ENCODE peak calls at places on chromosomes 12 and 14, in four cellular contexts. One of them, this sample, is unnamed.
A peak's percentile ranks its signal among the peaks of the same experiment; 100 is the strongest.

GRCh38 chr12:101738920-101739665 is at the start of gene SYCP3:
- DNase-seq in ovary: no peak
- DNase-seq in heart left ventricle: no peak
- DNase-seq in thyroid gland: no peak
- DNase-seq in this sample: no peak

GRCh38 chr12:65823481-65824313 is 586 bp upstream of the HMGA2 start:
- DNase-seq in ovary: peak; percentile 47
- DNase-seq in heart left ventricle: no peak
- DNase-seq in thyroid gland: peak; percentile 65
- DNase-seq in this sample: peak; percentile 29

GRCh38 chr14:102457491-102457890 is 52.1 kb downstream of the ANKRD9 start:
- DNase-seq in ovary: no peak
- DNase-seq in heart left ventricle: no peak
- DNase-seq in thyroid gland: no peak
- DNase-seq in this sample: no peak

GRCh38 chr12:53938276-53939140 is at the start of gene HOXC13:
- DNase-seq in ovary: peak; percentile 47
- DNase-seq in heart left ventricle: no peak
- DNase-seq in thyroid gland: peak; percentile 42
- DNase-seq in this sample: peak; percentile 23

GRCh38 chr12:85237320-85237719 is 42.7 kb upstream of the ALX1 start:
- DNase-seq in ovary: no peak
- DNase-seq in heart left ventricle: no peak
- DNase-seq in thyroid gland: no peak
- DNase-seq in this sample: no peak

GRCh38 chr14:96398921-96399320 is 7.0 kb downstream of the AK7 start:
- DNase-seq in ovary: no peak
- DNase-seq in heart left ventricle: no peak
- DNase-seq in thyroid gland: no peak
- DNase-seq in this sample: no peak

GRCh38 chr12:12704593-12705230 is 8.7 kb upstream of the GPR19 start:
- DNase-seq in ovary: peak; percentile 60
- DNase-seq in heart left ventricle: peak; percentile 37
- DNase-seq in thyroid gland: peak; percentile 69
- DNase-seq in this sample: peak; percentile 83

GRCh38 chr14:77320238-77320935 is at the start of gene POMT2:
- DNase-seq in ovary: peak; percentile 94
- DNase-seq in heart left ventricle: peak; percentile 96
- DNase-seq in thyroid gland: peak; percentile 95
- DNase-seq in this sample: peak; percentile 95

GRCh38 chr14:20681348-20682126 is 2.8 kb upstream of the RNASE4 start:
- DNase-seq in ovary: peak; percentile 82
- DNase-seq in heart left ventricle: peak; percentile 82
- DNase-seq in thyroid gland: peak; percentile 82
- DNase-seq in this sample: peak; percentile 97

GRCh38 chr14:92719421-92719820 is 29.0 kb downstream of the LGMN start:
- DNase-seq in ovary: no peak
- DNase-seq in heart left ventricle: no peak
- DNase-seq in thyroid gland: no peak
- DNase-seq in this sample: no peak

GRCh38 chr14:94043756-94044475 is 17.8 kb downstream of the OTUB2 start:
- DNase-seq in ovary: no peak
- DNase-seq in heart left ventricle: no peak
- DNase-seq in thyroid gland: no peak
- DNase-seq in this sample: no peak

GRCh38 chr12:114096461-114096860 is 130.3 kb upstream of the RBM19 start:
- DNase-seq in ovary: no peak
- DNase-seq in heart left ventricle: no peak
- DNase-seq in thyroid gland: no peak
- DNase-seq in this sample: no peak

GRCh38 chr12:946656-947055 is 2.8 kb downstream of the RAD52 start:
- DNase-seq in ovary: no peak
- DNase-seq in heart left ventricle: no peak
- DNase-seq in thyroid gland: no peak
- DNase-seq in this sample: no peak

GRCh38 chr14:60931206-60931605 is 49.7 kb downstream of the TRMT5 start:
- DNase-seq in ovary: no peak
- DNase-seq in heart left ventricle: no peak
- DNase-seq in thyroid gland: no peak
- DNase-seq in this sample: no peak

GRCh38 chr12:65372574-65372973 is 94.1 kb downstream of the MSRB3 start:
- DNase-seq in ovary: no peak
- DNase-seq in heart left ventricle: no peak
- DNase-seq in thyroid gland: no peak
- DNase-seq in this sample: no peak

GRCh38 chr14:83924259-83924658 is 1605.7 kb upstream of the FLRT2 start:
- DNase-seq in ovary: no peak
- DNase-seq in heart left ventricle: peak; percentile 14
- DNase-seq in thyroid gland: no peak
- DNase-seq in this sample: no peak

GRCh38 chr12:27644446-27644845 is 51.8 kb upstream of the REP15 start:
- DNase-seq in ovary: no peak
- DNase-seq in heart left ventricle: no peak
- DNase-seq in thyroid gland: no peak
- DNase-seq in this sample: no peak

GRCh38 chr14:105021656-105022275 is 883 bp upstream of the CDCA4 start:
- DNase-seq in ovary: peak; percentile 56
- DNase-seq in heart left ventricle: peak; percentile 50
- DNase-seq in thyroid gland: peak; percentile 50
- DNase-seq in this sample: peak; percentile 69

GRCh38 chr12:93989913-93990312 is 158.5 kb upstream of the PLXNC1 start:
- DNase-seq in ovary: no peak
- DNase-seq in heart left ventricle: no peak
- DNase-seq in thyroid gland: no peak
- DNase-seq in this sample: no peak

GRCh38 chr12:89156324-89156723 is 196.0 kb downstream of the DUSP6 start:
- DNase-seq in ovary: no peak
- DNase-seq in heart left ventricle: no peak
- DNase-seq in thyroid gland: no peak
- DNase-seq in this sample: no peak

GRCh38 chr14:31389947-31390346 is 30.4 kb downstream of the HEATR5A start:
- DNase-seq in ovary: no peak
- DNase-seq in heart left ventricle: no peak
- DNase-seq in thyroid gland: no peak
- DNase-seq in this sample: no peak

DNA sequence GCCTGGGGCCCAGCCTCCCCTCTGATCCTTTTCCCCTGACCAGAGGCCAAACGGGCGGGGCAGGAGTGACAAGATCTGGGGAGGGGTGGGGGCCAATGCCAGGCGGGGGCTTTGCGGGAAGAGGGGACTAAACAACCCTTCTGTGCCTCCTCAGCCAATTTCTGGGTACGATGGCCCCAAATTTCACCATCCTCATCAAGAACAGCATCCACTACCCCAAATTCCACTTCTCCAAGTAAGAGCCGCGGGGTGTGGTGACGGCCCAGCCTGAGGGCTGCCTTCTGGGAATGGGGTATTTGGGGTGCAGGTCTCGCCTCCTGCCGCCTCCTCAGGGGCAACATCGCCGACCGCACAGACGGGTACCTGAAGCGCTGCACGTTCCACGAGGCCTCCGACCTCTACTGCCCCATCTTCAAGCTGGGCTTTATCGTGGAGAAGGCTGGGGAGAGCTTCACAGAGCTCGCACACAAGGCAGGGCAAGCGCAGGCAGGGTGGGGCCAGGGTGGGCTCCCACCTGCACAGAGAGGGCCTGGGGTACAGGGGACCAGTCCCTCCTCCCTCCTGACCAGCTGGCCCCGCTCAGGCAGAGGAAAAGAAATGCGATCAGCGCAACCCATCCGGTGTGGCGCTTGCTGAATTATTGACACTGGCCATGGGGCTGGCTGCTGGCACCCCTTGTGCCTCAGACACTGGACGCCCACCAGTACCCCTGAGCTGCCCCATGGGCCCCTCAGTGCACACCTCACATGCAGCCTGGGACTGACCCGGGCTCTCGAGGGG is 1.7 kb downstream of the P2RX2 start:
- DNase-seq in ovary: no peak
- DNase-seq in heart left ventricle: no peak
- DNase-seq in thyroid gland: no peak
- DNase-seq in this sample: no peak
- H3K27me3 ChIP-seq in ovary: peaks cover 9% of the 10 kb centered on the region
- H3K27me3 ChIP-seq in heart left ventricle: peaks cover 42% of the 10 kb centered on the region
- H3K27me3 ChIP-seq in thyroid gland: peaks cover 25% of the 10 kb centered on the region
- H3K27me3 ChIP-seq in this sample: peaks cover 42% of the 10 kb centered on the region

GRCh38 chr12:26636710-26637328 is 196.2 kb downstream of the ITPR2 start:
- DNase-seq in ovary: no peak
- DNase-seq in heart left ventricle: no peak
- DNase-seq in thyroid gland: no peak
- DNase-seq in this sample: no peak

GRCh38 chr12:26646571-26646970 is 186.4 kb downstream of the ITPR2 start:
- DNase-seq in ovary: no peak
- DNase-seq in heart left ventricle: no peak
- DNase-seq in thyroid gland: no peak
- DNase-seq in this sample: no peak

GRCh38 chr12:26647091-26647490 is 185.9 kb downstream of the ITPR2 start:
- DNase-seq in ovary: no peak
- DNase-seq in heart left ventricle: no peak
- DNase-seq in thyroid gland: no peak
- DNase-seq in this sample: no peak

GRCh38 chr12:26643532-26644315 is 189.3 kb downstream of the ITPR2 start:
- DNase-seq in ovary: no peak
- DNase-seq in heart left ventricle: no peak
- DNase-seq in thyroid gland: no peak
- DNase-seq in this sample: no peak

DNA sequence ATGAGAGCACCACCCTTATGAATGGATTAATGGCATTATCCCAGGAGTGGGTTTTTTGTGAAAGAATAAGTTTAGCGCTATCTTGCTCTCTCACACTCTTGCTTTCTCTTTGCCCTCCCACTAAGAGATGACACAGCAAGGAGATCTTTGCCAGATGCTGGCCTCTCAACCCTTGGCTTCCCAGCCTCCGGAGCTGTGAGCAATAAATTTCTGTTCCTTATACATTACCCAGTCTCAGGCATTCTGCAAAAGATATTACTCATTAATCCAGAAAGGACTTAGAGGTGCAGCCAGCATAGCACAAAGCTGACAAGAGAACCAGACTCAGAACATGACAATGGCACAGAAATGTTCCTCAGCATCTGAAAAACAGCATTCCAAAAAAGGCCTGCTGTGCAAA is 190.6 kb downstream of the ITPR2 start:
- DNase-seq in ovary: no peak
- DNase-seq in heart left ventricle: no peak
- DNase-seq in thyroid gland: no peak
- DNase-seq in this sample: no peak
- TF ChIP-seq POLR2A in ovary: no peak
- TF ChIP-seq POLR2A in heart left ventricle: no peak
- TF ChIP-seq POLR2A in thyroid gland: no peak
- TF ChIP-seq POLR2A in this sample: no peak

GRCh38 chr12:15214851-15215601 is 6.2 kb downstream of the RERG start:
- DNase-seq in ovary: no peak
- DNase-seq in heart left ventricle: no peak
- DNase-seq in thyroid gland: no peak
- DNase-seq in this sample: no peak

GRCh38 chr12:15216036-15216889 is 5.0 kb downstream of the RERG start:
- DNase-seq in ovary: no peak
- DNase-seq in heart left ventricle: no peak
- DNase-seq in thyroid gland: no peak
- DNase-seq in this sample: no peak

GRCh38 chr12:15220961-15221885 is at the start of gene RERG:
- DNase-seq in ovary: peak; percentile 90
- DNase-seq in heart left ventricle: peak; percentile 78
- DNase-seq in thyroid gland: peak; percentile 73
- DNase-seq in this sample: peak; percentile 76

GRCh38 chr12:15225136-15225535 is 3.9 kb upstream of the RERG start:
- DNase-seq in ovary: no peak
- DNase-seq in heart left ventricle: no peak
- DNase-seq in thyroid gland: no peak
- DNase-seq in this sample: no peak

GRCh38 chr12:15220451-15220850 is 766 bp downstream of the RERG start:
- DNase-seq in ovary: no peak
- DNase-seq in heart left ventricle: no peak
- DNase-seq in thyroid gland: no peak
- DNase-seq in this sample: peak; percentile 43
- H3K4me3 ChIP-seq in ovary: peak overlapping the region; percentile 62
- H3K4me3 ChIP-seq in heart left ventricle: peak overlapping the region; percentile 66
- H3K4me3 ChIP-seq in thyroid gland: no peak overlapping the region
- H3K4me3 ChIP-seq in this sample: no peak overlapping the region

GRCh38 chr14:23138173-23138535 is 19.1 kb upstream of the CEBPE start:
- DNase-seq in ovary: no peak
- DNase-seq in heart left ventricle: no peak
- DNase-seq in thyroid gland: no peak
- DNase-seq in this sample: no peak
- H3K27me3 ChIP-seq in ovary: no peaks in the 10 kb centered on the region
- H3K27me3 ChIP-seq in heart left ventricle: no peaks in the 10 kb centered on the region
- H3K27me3 ChIP-seq in thyroid gland: no peaks in the 10 kb centered on the region
- H3K27me3 ChIP-seq in this sample: no peaks in the 10 kb centered on the region

GRCh38 chr12:6869049-6870021 is 2.0 kb downstream of the TPI1 start:
- DNase-seq in ovary: peak; percentile 83
- DNase-seq in heart left ventricle: peak; percentile 77
- DNase-seq in thyroid gland: peak; percentile 81
- DNase-seq in this sample: peak; percentile 87

GRCh38 chr12:6873094-6874006 is at the start of gene SPSB2:
- DNase-seq in ovary: peak; percentile 100
- DNase-seq in heart left ventricle: peak; percentile 98
- DNase-seq in thyroid gland: peak; percentile 99
- DNase-seq in this sample: peak; percentile 99

GRCh38 chr12:6871052-6871957 is 1.8 kb downstream of the SPSB2 start:
- DNase-seq in ovary: no peak
- DNase-seq in heart left ventricle: peak; percentile 35
- DNase-seq in thyroid gland: no peak
- DNase-seq in this sample: no peak

GRCh38 chr12:6868211-6869048 is 1.1 kb downstream of the TPI1 start:
- DNase-seq in ovary: no peak
- DNase-seq in heart left ventricle: peak; percentile 22
- DNase-seq in thyroid gland: no peak
- DNase-seq in this sample: no peak

DNA sequence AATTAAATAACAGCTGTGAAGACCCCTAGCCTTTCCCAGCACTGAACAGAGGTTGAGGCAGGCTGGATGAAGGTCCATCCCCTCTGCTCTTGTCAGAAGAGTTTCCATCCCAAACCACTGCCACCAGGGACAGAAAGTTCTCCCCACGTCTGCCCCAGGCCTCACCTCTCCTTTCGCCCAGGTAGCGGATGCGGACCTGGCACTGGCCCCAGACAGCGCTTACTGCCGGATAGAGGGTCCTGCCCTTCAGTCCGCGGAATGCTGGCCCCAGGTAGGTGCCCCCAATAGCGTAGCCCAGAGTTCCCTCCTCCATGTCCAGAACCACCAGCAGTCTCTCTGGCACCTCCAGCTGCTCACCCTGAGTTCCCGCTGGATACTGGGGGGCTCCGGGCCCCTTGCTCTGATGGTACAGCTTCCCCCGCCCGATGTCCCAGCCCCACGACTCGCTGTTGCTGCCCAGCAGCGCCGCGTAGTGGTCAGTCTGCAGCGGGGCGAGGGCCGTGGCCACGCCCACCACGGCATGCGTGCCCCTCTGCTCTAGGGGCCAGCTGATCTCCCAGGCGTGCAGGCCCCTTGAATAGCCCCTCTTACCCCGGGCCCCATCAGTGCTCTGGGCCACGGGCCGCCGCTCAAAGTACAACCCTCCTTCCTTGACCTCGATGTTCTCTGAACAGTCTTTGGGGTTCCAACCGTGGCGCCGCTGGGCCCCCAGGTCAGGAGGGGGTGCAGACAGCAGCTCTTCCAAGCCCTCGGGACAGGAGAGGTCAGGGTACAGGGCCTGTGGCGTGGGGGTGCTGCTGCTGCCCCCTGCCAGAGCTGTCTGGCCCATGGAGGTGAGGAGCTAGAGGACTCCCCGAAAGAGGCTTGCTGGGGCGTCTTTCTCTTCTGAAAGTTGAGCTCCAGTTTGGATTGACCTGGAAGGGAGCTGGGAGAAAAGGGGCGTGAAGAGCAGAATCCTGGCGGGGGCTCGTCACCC is 742 bp downstream of the SPSB2 start:
- DNase-seq in ovary: peak; percentile 89
- DNase-seq in heart left ventricle: peak; percentile 83
- DNase-seq in thyroid gland: peak; percentile 84
- DNase-seq in this sample: peak; percentile 82
- TF ChIP-seq POLR2A in ovary: no peak
- TF ChIP-seq POLR2A in heart left ventricle: no peak
- TF ChIP-seq POLR2A in thyroid gland: no peak
- TF ChIP-seq POLR2A in this sample: no peak